ENCODE peak calls at places on chromosomes 1 and 21, in nine cellular contexts. M is vagina, C is A549, D is dorsolateral prefrontal cortex, K is stomach, G is spleen, S is foreskin keratinocyte, F is body of pancreas, Y is thoracic aorta. A is an unnamed sample.

GRCh38 chr1:207264663-207265270 is 56.7 kb upstream of the CD55 start:
- DNase-seq in S (no peak), Y (no peak), F (no peak), D (no peak), K (no peak), C (no peak), G (no peak), M (no peak), A (no peak)

GRCh38 chr1:32626176-32626575 is 24.2 kb downstream of the ZBTB8OS start:
- DNase-seq in S (no peak), D (no peak), G (no peak), F (no peak), C (no peak), M (no peak), K (no peak), Y (no peak), A (no peak)

GRCh38 chr21:45284456-45284741 is 3.3 kb downstream of the POFUT2 start:
- DNase-seq in D (no peak), K (peak; percentile 10), M (no peak), S (no peak), G (peak; percentile 40), Y (no peak), C (no peak), F (no peak), A (no peak)

GRCh38 chr1:76933847-76934657 is 66.8 kb downstream of the ST6GALNAC5 start:
- DNase-seq in F (no peak), M (no peak), C (no peak), S (no peak), Y (no peak), G (no peak), K (no peak), D (no peak), A (no peak)

GRCh38 chr1:180908084-180908765 is 4.5 kb upstream of the KIAA1614 start:
- DNase-seq in M (peak; percentile 79), S (no peak), F (no peak), D (no peak), Y (no peak), K (peak; percentile 10), G (no peak), C (no peak), A (no peak)

GRCh38 chr1:197222780-197223179 is 45.3 kb upstream of the CRB1 start:
- DNase-seq in S (no peak), M (no peak), C (no peak), Y (no peak), D (no peak), G (no peak), K (no peak), F (no peak), A (no peak)

GRCh38 chr1:174871886-174872285 is 127.9 kb upstream of the CACYBP start:
- DNase-seq in C (no peak), K (no peak), Y (no peak), M (no peak), F (no peak), S (no peak), G (no peak), D (no peak), A (peak; percentile 25)

GRCh38 chr21:30612132-30612531 is 1.6 kb downstream of the KRTAP6-1 start:
- DNase-seq in M (no peak), D (no peak), C (no peak), K (no peak), S (no peak), F (no peak), G (no peak), Y (no peak), A (no peak)

GRCh38 chr21:42673633-42674328 is 20.4 kb downstream of the PDE9A start:
- DNase-seq in D (no peak), M (no peak), S (no peak), F (no peak), K (no peak), C (no peak), Y (no peak), G (no peak), A (no peak)

GRCh38 chr1:119958223-119958622 is 61.9 kb upstream of the ADAM30 start:
- DNase-seq in K (no peak), M (no peak), D (no peak), C (no peak), S (no peak), Y (no peak), F (no peak), G (no peak), A (no peak)

GRCh38 chr1:220368352-220369265 is 96.4 kb upstream of the RAB3GAP2 start:
- DNase-seq in C (no peak), D (no peak), M (no peak), F (no peak), S (no peak), Y (no peak), G (no peak), K (no peak), A (peak; percentile 36)
- TF ChIP-seq CTCF in C (no peak), D (no peak), M (no peak), F (no peak), S (no peak), Y (no peak), G (no peak), K (no peak), A (no peak)

GRCh38 chr1:3349968-3350299 is 104.5 kb upstream of the ARHGEF16 start:
- DNase-seq in D (no peak), Y (no peak), G (no peak), C (no peak), K (no peak), S (no peak), M (no peak), F (no peak), A (no peak)
- H3K27ac ChIP-seq in D (peak overlapping the region; percentile 71), Y (peak overlapping the region; percentile 100), G (no peak overlapping the region), C (no peak overlapping the region), K (peak overlapping the region; percentile 87), S (no peak overlapping the region), M (peak overlapping the region; percentile 67), F (peak overlapping the region; percentile 67), A (no peak overlapping the region)

GRCh38 chr1:167794043-167794442 is 72.3 kb downstream of the MPZL1 start:
- DNase-seq in K (no peak), D (no peak), M (no peak), C (no peak), G (no peak), Y (no peak), S (no peak), F (no peak), A (no peak)

GRCh38 chr1:167798951-167799350 is 77.2 kb downstream of the MPZL1 start:
- DNase-seq in K (no peak), F (no peak), D (no peak), G (no peak), M (no peak), S (no peak), C (no peak), Y (no peak), A (no peak)

GRCh38 chr1:167795810-167796740 is 74.3 kb downstream of the MPZL1 start:
- DNase-seq in S (no peak), K (no peak), C (no peak), F (no peak), M (no peak), G (no peak), D (no peak), Y (no peak), A (peak; percentile 54)

GRCh38 chr1:167799747-167800146 is 78.0 kb downstream of the MPZL1 start:
- DNase-seq in M (no peak), G (no peak), F (no peak), C (no peak), K (no peak), S (peak; percentile 78), Y (no peak), D (no peak), A (peak; percentile 33)

GRCh38 chr1:167797005-167797404 is 75.2 kb downstream of the MPZL1 start:
- DNase-seq in M (no peak), D (no peak), F (peak; percentile 52), Y (peak; percentile 71), S (peak; percentile 93), C (no peak), K (peak; percentile 28), G (no peak), A (peak; percentile 87)
- TF ChIP-seq CTCF in M (no peak), D (no peak), F (no peak), Y (no peak), S (peak; percentile 51), C (no peak), K (no peak), G (no peak), A (no peak)

DNA sequence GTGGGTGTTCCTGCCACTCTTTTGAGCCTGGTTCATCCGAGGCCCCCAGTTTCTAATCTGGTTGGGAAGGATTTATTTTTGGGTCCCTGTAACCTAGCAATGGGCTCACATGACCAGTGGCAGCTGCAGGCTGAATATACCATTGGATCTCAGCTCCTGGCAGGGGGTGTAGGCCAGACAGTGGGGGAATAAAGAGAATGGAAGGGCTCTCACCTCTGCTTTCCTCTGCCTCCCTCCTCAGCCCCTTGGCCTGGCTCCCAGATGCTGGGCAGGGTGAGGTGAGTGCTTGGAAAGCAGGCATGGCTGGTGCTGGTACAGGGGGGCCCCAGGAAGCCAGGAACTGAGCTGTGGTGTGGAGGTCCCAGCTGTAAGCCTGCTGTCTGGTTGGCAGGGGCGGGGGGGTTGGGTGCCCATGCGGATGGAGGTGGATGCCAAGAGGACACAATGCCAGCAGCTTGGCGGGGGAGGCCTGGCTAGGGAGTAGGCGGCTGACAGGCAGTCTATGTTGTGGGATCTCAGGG is 3.6 kb upstream of the GPR61 start:
- DNase-seq in G (no peak), K (no peak), F (no peak), Y (no peak), C (no peak), S (no peak), M (no peak), D (peak; percentile 69), A (no peak)
- H3K27ac ChIP-seq in G (no peak overlapping the region), K (no peak overlapping the region), F (no peak overlapping the region), Y (peak overlapping the region; percentile 17), C (no peak overlapping the region), S (no peak overlapping the region), M (peak overlapping the region; percentile 26), D (peak overlapping the region; percentile 86), A (no peak overlapping the region)

DNA sequence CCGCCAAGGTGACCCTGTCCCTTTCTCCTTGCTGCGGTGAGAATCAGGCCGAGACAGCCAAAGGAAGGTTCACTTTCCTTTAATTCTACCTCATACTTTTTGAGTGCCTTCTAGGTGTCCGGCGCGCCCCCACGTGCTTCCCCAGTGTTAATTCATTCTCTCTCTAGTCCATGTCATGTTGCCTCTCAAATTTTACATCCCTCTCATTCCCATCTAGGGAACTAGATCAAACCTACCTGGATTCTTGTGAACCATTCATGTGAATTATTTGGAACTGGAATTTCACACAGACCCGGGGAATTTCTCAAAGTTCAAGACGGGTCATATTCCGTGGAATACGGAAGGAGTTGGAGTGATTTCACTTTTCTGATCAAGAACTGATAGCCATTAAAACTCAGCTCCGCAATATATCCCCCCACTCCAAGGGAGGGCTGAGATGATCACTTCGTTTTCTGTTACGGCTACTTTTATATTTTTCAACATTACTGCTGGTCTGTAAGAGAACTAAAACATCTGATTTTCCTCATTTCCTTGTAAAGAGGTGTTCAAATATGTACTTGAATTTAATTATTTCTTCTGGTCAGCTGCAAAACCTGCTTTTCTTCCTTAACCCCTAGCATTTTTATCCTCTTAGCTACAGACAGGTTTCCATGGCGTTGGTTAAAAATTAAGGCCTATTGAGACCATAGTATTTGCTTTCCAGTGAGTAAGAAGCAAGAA is 1.0 kb upstream of the ENO1 start:
- DNase-seq in Y (no peak), C (no peak), K (no peak), G (no peak), F (no peak), D (no peak), S (no peak), M (no peak), A (no peak)
- TF ChIP-seq CTCF in Y (peak; percentile 9), C (no peak), K (no peak), G (no peak), F (no peak), D (no peak), S (peak; percentile 55), M (no peak), A (no peak)

GRCh38 chr1:21961337-21961736 is 15.5 kb upstream of the CELA3B start:
- DNase-seq in F (no peak), G (no peak), Y (no peak), M (no peak), C (no peak), D (no peak), K (no peak), S (no peak), A (no peak)
- H3K27ac ChIP-seq in F (no peak overlapping the region), G (no peak overlapping the region), Y (no peak overlapping the region), M (no peak overlapping the region), C (peak overlapping the region; percentile 56), D (no peak overlapping the region), K (peak overlapping the region; percentile 24), S (no peak overlapping the region), A (no peak overlapping the region)